ENCODE peak calls at places on chromosomes 2 and 18, in six cellular contexts. A, E, J, R, P and Q are unnamed samples.

GRCh38 chr18:13381907-13382682 is 163.5 kb downstream of the LDLRAD4 start:
- DNase-seq in A (peak; percentile 78), E (peak; percentile 27), J (no peak), R (no peak), P (no peak), Q (no peak)

GRCh38 chr2:230933521-230934180 is 8.6 kb upstream of the GPR55 start:
- DNase-seq in A (no peak), E (no peak), J (no peak), R (no peak), P (no peak), Q (no peak)

GRCh38 chr18:49560277-49561126 is 1.4 kb upstream of the LIPG start:
- DNase-seq in A (no peak), E (peak; percentile 20), J (peak; percentile 37), R (peak; percentile 17), P (peak; percentile 76), Q (no peak)

GRCh38 chr2:104870249-104870816 is 16.4 kb downstream of the POU3F3 start:
- DNase-seq in A (no peak), E (no peak), J (no peak), R (no peak), P (no peak), Q (no peak)

GRCh38 chr2:195520671-195521155 is 136.3 kb upstream of the SLC39A10 start:
- DNase-seq in A (no peak), E (peak; percentile 95), J (no peak), R (no peak), P (no peak), Q (no peak)

GRCh38 chr2:183179156-183179555 is 54.9 kb downstream of the NUP35 start:
- DNase-seq in A (no peak), E (peak; percentile 13), J (no peak), R (no peak), P (no peak), Q (no peak)

GRCh38 chr2:234309431-234309830 is 187.4 kb downstream of the ARL4C start:
- DNase-seq in A (no peak), E (no peak), J (no peak), R (no peak), P (no peak), Q (no peak)

GRCh38 chr18:78977627-78978271 is 1.9 kb upstream of the SALL3 start:
- DNase-seq in A (no peak), E (no peak), J (no peak), R (no peak), P (no peak), Q (no peak)

GRCh38 chr2:168194784-168195522 is 52.4 kb downstream of the STK39 start:
- DNase-seq in A (no peak), E (peak; percentile 37), J (no peak), R (no peak), P (no peak), Q (no peak)

GRCh38 chr2:178006710-178007109 is 65.9 kb downstream of the PDE11A start:
- DNase-seq in A (no peak), E (peak; percentile 4), J (no peak), R (no peak), P (no peak), Q (no peak)

GRCh38 chr2:120684691-120685402 is 50.8 kb upstream of the GLI2 start:
- DNase-seq in A (no peak), E (peak; percentile 72), J (no peak), R (no peak), P (no peak), Q (no peak)

GRCh38 chr2:10019174-10019971 is 24.0 kb upstream of the KLF11 start:
- DNase-seq in A (peak; percentile 12), E (no peak), J (no peak), R (no peak), P (no peak), Q (no peak)

GRCh38 chr18:61001138-61001537 is 332.1 kb upstream of the CDH20 start:
- DNase-seq in A (no peak), E (no peak), J (no peak), R (no peak), P (no peak), Q (no peak)

GRCh38 chr2:49044680-49045079 is 109.6 kb downstream of the FSHR start:
- DNase-seq in A (no peak), E (no peak), J (no peak), R (peak; percentile 12), P (peak; percentile 86), Q (no peak)

GRCh38 chr2:191618046-191618788 is 59.7 kb upstream of the NABP1 start:
- DNase-seq in A (no peak), E (no peak), J (no peak), R (no peak), P (no peak), Q (no peak)

GRCh38 chr18:10690376-10690775 is 164.5 kb downstream of the NAPG start:
- DNase-seq in A (no peak), E (no peak), J (no peak), R (no peak), P (no peak), Q (no peak)

GRCh38 chr2:29281585-29281984 is 166.4 kb downstream of the CLIP4 start:
- DNase-seq in A (peak; percentile 62), E (peak; percentile 72), J (peak; percentile 32), R (no peak), P (peak; percentile 82), Q (peak; percentile 49)

GRCh38 chr2:188937228-188938220 is 36.6 kb upstream of the COL3A1 start:
- DNase-seq in A (no peak), E (peak; percentile 8), J (no peak), R (no peak), P (no peak), Q (no peak)

GRCh38 chr2:29920631-29921559 is 491 bp downstream of the ALK start:
- DNase-seq in A (peak; percentile 21), E (peak; percentile 10), J (no peak), R (peak; percentile 41), P (peak; percentile 56), Q (peak; percentile 17)

GRCh38 chr2:73297586-73297985 is 4.2 kb upstream of the EGR4 start:
- DNase-seq in A (no peak), E (no peak), J (no peak), R (no peak), P (no peak), Q (no peak)